ENCODE peak calls at places on chromosomes 13 and 19, in eight cellular contexts. S, Y, O, E, L, Q, A and N are unnamed samples.

GRCh38 chr19:18453269-18454024 is 15.5 kb upstream of the ISYNA1 start:
- DNase-seq in S (no peak), Y (no peak), O (no peak), E (no peak), A (no peak), L (no peak), Q (no peak), N (no peak)

GRCh38 chr19:49766938-49767315 is at the start of gene AP2A1:
- DNase-seq in A (no peak), E (no peak), L (no peak), Y (no peak), S (no peak), O (no peak), Q (no peak), N (no peak)

GRCh38 chr19:42219812-42220750 is at the start of gene ZNF526:
- DNase-seq in Y (no peak), L (peak), S (peak), E (peak), A (peak), O (peak), Q (peak), N (peak)

GRCh38 chr13:60617863-60618733 is 221.1 kb downstream of the TDRD3 start:
- DNase-seq in S (no peak), L (peak), A (no peak), Y (no peak), E (no peak), Q (no peak), O (no peak), N (no peak)

GRCh38 chr13:111632906-111633305 is 312.5 kb downstream of the TEX29 start:
- DNase-seq in A (no peak), Q (no peak), S (peak), O (no peak), E (no peak), L (no peak), Y (peak), N (no peak)

GRCh38 chr13:93224545-93224944 is 2.1 kb upstream of the GPC6 start:
- DNase-seq in Y (no peak), A (no peak), O (no peak), L (no peak), S (no peak), Q (no peak), E (no peak), N (no peak)

GRCh38 chr19:6654347-6655310 is 15.3 kb downstream of the TNFSF14 start:
- DNase-seq in L (no peak), Q (no peak), O (peak), S (no peak), E (peak), A (no peak), Y (no peak), N (no peak)

GRCh38 chr19:17497149-17497798 is 14.2 kb upstream of the PGLS start:
- DNase-seq in L (no peak), A (no peak), Q (no peak), O (no peak), S (no peak), Y (no peak), E (no peak), N (no peak)

GRCh38 chr19:16338470-16339360 is 14.1 kb downstream of the KLF2 start:
- DNase-seq in A (no peak), L (no peak), Y (no peak), O (peak), E (peak), S (no peak), Q (no peak), N (peak)

GRCh38 chr19:3977242-3978143 is 6.6 kb upstream of the DAPK3 start:
- DNase-seq in A (peak), L (no peak), E (no peak), O (no peak), Y (no peak), Q (no peak), S (no peak), N (peak)

GRCh38 chr13:54637377-54637776 is 1608.8 kb downstream of the OLFM4 start:
- DNase-seq in A (no peak), S (no peak), E (no peak), O (no peak), Q (no peak), L (no peak), Y (no peak), N (no peak)

GRCh38 chr19:33684550-33685303 is 63.0 kb downstream of the CHST8 start:
- DNase-seq in S (peak), E (no peak), Q (no peak), A (peak), O (no peak), L (no peak), Y (no peak), N (peak)

GRCh38 chr19:50817941-50818858 is 5.4 kb downstream of the KLK1 start:
- DNase-seq in S (no peak), Q (no peak), A (peak), E (peak), Y (no peak), O (peak), L (no peak), N (no peak)

GRCh38 chr19:41521860-41522555 is 54.0 kb upstream of the CEACAM21 start:
- DNase-seq in E (no peak), Y (no peak), S (no peak), A (no peak), Q (no peak), O (peak), L (no peak), N (no peak)

GRCh38 chr19:14118165-14119051 is 846 bp upstream of the PRKACA start:
- DNase-seq in O (peak), E (peak), A (peak), Q (peak), L (peak), Y (no peak), S (peak), N (peak)

DNA sequence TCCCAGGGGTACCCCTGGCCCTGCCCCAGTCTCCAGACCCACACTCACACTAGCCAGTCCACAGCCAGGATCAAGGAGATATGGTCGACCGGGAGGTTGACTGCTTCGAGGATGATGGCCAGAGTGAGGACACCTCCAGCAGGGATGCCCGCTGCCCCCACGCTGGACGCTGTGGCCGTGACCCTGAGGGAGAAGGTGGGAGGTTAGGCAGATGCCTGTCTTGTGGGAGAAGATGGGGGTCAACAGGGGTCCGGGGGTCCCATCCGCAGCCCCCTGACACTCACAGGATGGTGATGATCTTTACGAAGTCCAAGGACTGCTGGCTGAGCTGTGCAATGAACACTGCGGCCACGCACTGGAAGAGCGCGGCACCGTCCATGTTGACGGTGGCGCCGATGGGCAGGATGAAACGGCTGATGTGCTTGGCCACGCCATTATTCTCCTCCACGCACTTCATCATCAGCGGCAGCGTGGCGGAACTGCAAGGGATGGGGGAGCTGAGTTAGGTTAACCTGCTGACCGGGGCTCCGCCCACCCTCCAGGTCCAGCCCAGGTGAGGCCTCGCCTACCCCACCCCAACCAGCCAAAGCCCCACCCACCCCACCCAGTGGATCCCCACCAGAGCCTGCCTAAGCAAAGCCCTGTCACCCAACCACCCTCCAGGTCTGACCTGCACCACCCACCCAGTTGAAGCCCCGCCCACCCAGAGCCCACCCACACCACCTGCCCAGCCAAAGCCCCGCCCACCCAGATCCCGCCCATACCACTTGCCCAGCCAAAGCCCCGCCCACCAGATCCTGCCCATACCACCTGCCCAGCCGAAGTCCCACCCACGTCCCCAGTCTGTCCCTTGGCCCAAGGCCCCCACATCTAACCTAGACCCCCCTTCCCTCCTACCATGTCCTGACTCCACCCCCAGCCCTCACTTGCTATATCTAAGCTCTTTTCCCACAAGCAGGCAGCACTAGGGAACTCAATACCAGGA is 11.2 kb downstream of the SLC1A5 start:
- DNase-seq in S (no peak), E (no peak), L (no peak), Q (no peak), O (no peak), Y (no peak), A (no peak), N (no peak)
- TF ChIP-seq POLR2A in S (no peak), E (no peak), L (no peak), Q (no peak), O (no peak), Y (no peak), A (no peak), N (no peak)

GRCh38 chr19:52291781-52292180 is 5.2 kb upstream of the ZNF480 start:
- DNase-seq in Q (no peak), A (no peak), E (no peak), L (no peak), O (no peak), Y (no peak), S (no peak), N (no peak)

GRCh38 chr19:52296400-52296772 is 583 bp upstream of the ZNF480 start:
- DNase-seq in Q (no peak), O (no peak), Y (no peak), A (no peak), L (no peak), S (no peak), E (no peak), N (no peak)

GRCh38 chr19:52297601-52298358 is 811 bp downstream of the ZNF480 start:
- DNase-seq in Y (no peak), A (no peak), S (no peak), L (no peak), E (no peak), O (no peak), Q (no peak), N (no peak)

GRCh38 chr19:52296773-52297600 is at the start of gene ZNF480:
- DNase-seq in Y (no peak), L (peak), S (peak), A (peak), O (peak), Q (peak), E (peak), N (peak)
- TF ChIP-seq POLR2A in Y (no peak), L (peak), S (no peak), A (peak), O (peak), Q (peak), E (peak), N (peak)

GRCh38 chr19:55599468-55600335 is at the start of the genes FIZ1 and ZNF524:
- DNase-seq in L (peak), O (peak), A (peak), S (peak), Y (no peak), E (peak), Q (peak), N (peak)
- TF ChIP-seq POLR2A in L (no peak), O (peak), A (no peak), S (no peak), Y (no peak), E (peak), Q (no peak), N (peak)

GRCh38 chr19:35169226-35169995 is 14.9 kb downstream of the FXYD5 start:
- DNase-seq in S (peak), Y (no peak), L (no peak), Q (no peak), E (no peak), A (no peak), O (peak), N (no peak)

GRCh38 chr19:35168261-35168660 is 13.7 kb downstream of the FXYD5 start:
- DNase-seq in Y (no peak), E (no peak), A (no peak), S (peak), Q (no peak), L (no peak), O (no peak), N (no peak)

GRCh38 chr19:35167251-35168119 is 12.9 kb downstream of the FXYD5 start:
- DNase-seq in O (peak), S (peak), L (no peak), Q (no peak), E (no peak), Y (no peak), A (no peak), N (no peak)

GRCh38 chr19:35171730-35172129 is 17.2 kb downstream of the FXYD5 start:
- DNase-seq in O (peak), Q (no peak), Y (no peak), L (no peak), E (no peak), S (no peak), A (no peak), N (no peak)

DNA sequence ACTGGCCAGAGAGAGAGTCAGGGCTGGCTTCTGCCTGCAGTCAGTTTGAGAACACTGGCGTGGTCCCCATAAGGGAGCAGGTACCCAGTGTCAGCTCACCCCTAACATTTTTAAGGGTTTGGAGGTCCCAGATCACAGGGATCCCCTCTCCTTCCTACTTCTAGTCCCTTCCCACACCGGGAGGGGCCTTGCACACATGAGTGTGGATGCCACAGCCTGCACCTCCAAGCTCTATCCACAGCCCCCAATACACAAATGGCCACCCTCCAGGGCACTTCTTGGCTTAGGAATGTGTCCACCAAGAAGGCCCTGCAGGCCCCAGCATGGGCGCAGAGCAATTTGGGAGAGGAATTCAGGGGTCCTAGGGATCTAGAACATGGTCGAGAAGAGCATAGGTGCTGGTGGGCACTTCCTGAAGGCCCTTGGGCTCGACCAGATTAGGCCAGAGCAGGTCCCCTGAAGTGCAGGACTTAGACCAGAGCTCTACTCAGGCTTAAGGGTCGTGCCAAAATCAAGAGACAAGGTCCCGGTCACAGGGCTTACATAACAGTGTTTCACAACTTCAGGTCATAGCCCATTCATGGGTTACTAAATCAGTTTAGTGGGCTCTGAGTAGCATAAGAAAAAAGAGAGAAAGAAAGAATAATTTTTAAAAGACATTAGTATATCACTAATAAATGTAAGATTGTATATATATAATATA is 16.0 kb downstream of the FXYD5 start:
- DNase-seq in Q (no peak), Y (no peak), E (no peak), S (peak), O (peak), L (peak), A (no peak), N (no peak)
- TF ChIP-seq POLR2A in Q (no peak), Y (no peak), E (no peak), S (no peak), O (no peak), L (no peak), A (no peak), N (no peak)

DNA sequence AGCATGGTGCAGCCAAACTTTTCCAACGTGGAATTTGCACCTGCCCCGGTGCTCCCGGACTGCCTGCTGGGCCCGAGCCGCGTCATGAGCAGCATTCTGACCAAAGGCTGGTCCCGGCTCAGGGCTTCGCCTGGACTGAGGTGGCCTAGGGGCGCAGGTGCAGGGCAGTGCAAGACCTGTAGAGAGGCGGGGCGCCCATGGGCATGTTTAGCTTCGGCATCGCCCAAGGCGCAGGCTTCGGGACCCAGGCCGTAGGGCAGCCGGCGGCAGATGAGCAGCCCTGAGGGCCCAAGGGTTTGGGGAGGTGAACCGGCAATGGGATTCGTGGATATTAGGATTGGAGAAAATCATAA is 23.8 kb downstream of the LRFN3 start:
- DNase-seq in Q (no peak), Y (no peak), A (no peak), L (no peak), S (no peak), O (no peak), E (no peak), N (no peak)
- TF ChIP-seq POLR2A in Q (no peak), Y (no peak), A (no peak), L (no peak), S (no peak), O (no peak), E (no peak), N (no peak)

GRCh38 chr19:52336117-52336811 is at the start of gene ZNF610:
- DNase-seq in S (peak), A (peak), Q (peak), L (peak), E (peak), O (peak), Y (no peak), N (peak)
- TF ChIP-seq POLR2A in S (no peak), A (peak), Q (peak), L (peak), E (peak), O (peak), Y (no peak), N (peak)

GRCh38 chr19:39936622-39937021 is 2.2 kb upstream of the FCGBP start:
- DNase-seq in Y (no peak), S (no peak), E (no peak), L (no peak), A (no peak), Q (no peak), O (no peak), N (no peak)
- TF ChIP-seq POLR2A in Y (no peak), S (no peak), E (no peak), L (no peak), A (no peak), Q (no peak), O (no peak), N (no peak)

GRCh38 chr19:37654833-37655688 is at the start of gene ZFP30:
- DNase-seq in O (peak), A (peak), E (peak), Q (peak), Y (peak), S (peak), L (peak), N (peak)
- TF ChIP-seq POLR2A in O (no peak), A (peak), E (peak), Q (no peak), Y (no peak), S (no peak), L (no peak), N (peak)